ENCODE peak calls at places on chromosomes 12 and 14, in ten cellular contexts. W is germinal center; C is NCI-H345; D is GM23248; J is cardiac muscle cell; A is mesothelial cell of epicardium; E is activated CD4-positive, alpha-beta T cell treated with anti-CD3 and anti-CD28 coated beads, Interleukin-2, amount 50 U/mL, for 4 hours; P is nephron progenitor cell; L is sciatic nerve; N is activated gamma-delta T cell treated with Interleukin-2 at 50 U/mL for 16 hours. U is an unnamed sample.

GRCh38 chr12:88518863-88519403 is 61.3 kb downstream of the KITLG start:
- DNase-seq in C (no peak), D (no peak), J (no peak), N (no peak), E (no peak), A (no peak), L (no peak), W (no peak), P (no peak), U (no peak)

GRCh38 chr12:64706831-64707230 is 52.4 kb downstream of the GNS start:
- DNase-seq in C (no peak), D (no peak), J (no peak), A (no peak), W (no peak), L (no peak), P (no peak), E (no peak), N (no peak), U (no peak)

GRCh38 chr12:117890137-117890536 is 78.7 kb downstream of the KSR2 start:
- DNase-seq in A (no peak), W (no peak), D (peak; percentile 14), J (no peak), E (no peak), L (no peak), C (no peak), P (no peak), N (no peak), U (no peak)

GRCh38 chr12:57369202-57369601 is 61.6 kb downstream of the R3HDM2 start:
- DNase-seq in D (no peak), E (no peak), C (no peak), P (no peak), W (no peak), J (no peak), L (no peak), A (no peak), N (no peak), U (no peak)

GRCh38 chr14:21317433-21317832 is 37.5 kb downstream of the RPGRIP1 start:
- DNase-seq in J (peak; percentile 32), D (no peak), A (no peak), C (no peak), W (peak; percentile 44), P (no peak), E (no peak), N (no peak), L (no peak), U (no peak)

GRCh38 chr12:6183689-6184441 is 16.3 kb upstream of the CD9 start:
- DNase-seq in L (no peak), C (no peak), J (no peak), N (no peak), P (no peak), D (peak; percentile 46), W (no peak), A (no peak), E (no peak), U (no peak)

GRCh38 chr12:2347137-2347843 is 294.5 kb downstream of the CACNA1C start:
- DNase-seq in W (no peak), D (no peak), L (no peak), P (no peak), E (no peak), A (no peak), C (no peak), J (no peak), N (no peak), U (no peak)

GRCh38 chr14:97580923-97581495 is 783.8 kb downstream of the VRK1 start:
- DNase-seq in L (no peak), A (no peak), C (peak; percentile 32), N (no peak), E (no peak), W (no peak), D (no peak), J (peak; percentile 77), P (peak; percentile 49), U (peak; percentile 3)

GRCh38 chr14:95727084-95727700 is 13.3 kb upstream of the TCL1A start:
- DNase-seq in D (no peak), P (no peak), J (no peak), N (no peak), C (peak; percentile 77), W (no peak), E (no peak), A (no peak), L (no peak), U (no peak)

U was measured in SK-N-MC.